ENCODE peak calls at places on chromosomes 3 and 15, in six cellular contexts. U, C, B, G, D and Y are unnamed samples.

GRCh38 chr3:17478673-17479072 is 263.8 kb downstream of the TBC1D5 start:
- ATAC-seq in D (no peak), C (peak; percentile 99), U (no peak), B (no peak), G (peak; percentile 39), Y (no peak)

GRCh38 chr3:16985608-16986007 is 100.9 kb downstream of the PLCL2 start:
- ATAC-seq in G (no peak), B (no peak), D (no peak), U (no peak), C (no peak), Y (no peak)

GRCh38 chr3:12750223-12750622 is 8.8 kb downstream of the TMEM40 start:
- ATAC-seq in G (peak; percentile 23), U (no peak), B (peak; percentile 55), D (peak; percentile 24), C (no peak), Y (peak; percentile 69)

GRCh38 chr3:143771939-143772338 is 76.3 kb downstream of the SLC9A9 start:
- ATAC-seq in G (no peak), B (no peak), U (no peak), D (no peak), C (peak; percentile 21), Y (no peak)

GRCh38 chr3:183161552-183162345 is 785 bp downstream of the LAMP3 start:
- ATAC-seq in B (no peak), U (peak; percentile 29), C (no peak), G (peak; percentile 41), D (peak; percentile 77), Y (no peak)

GRCh38 chr15:91887921-91888373 is 34.4 kb downstream of the SLCO3A1 start:
- ATAC-seq in C (no peak), U (no peak), G (peak; percentile 51), B (no peak), D (no peak), Y (no peak)

GRCh38 chr3:104628185-104628789 is 738.4 kb upstream of the ALCAM start:
- ATAC-seq in U (peak; percentile 88), D (peak; percentile 84), C (peak; percentile 88), G (peak; percentile 57), B (no peak), Y (peak; percentile 39)

GRCh38 chr3:64278631-64279030 is 53.4 kb upstream of the PRICKLE2 start:
- ATAC-seq in D (no peak), G (no peak), B (no peak), C (no peak), U (no peak), Y (no peak)

GRCh38 chr3:12924437-12924836 is 83.1 kb upstream of the RPL32 start:
- ATAC-seq in U (no peak), G (no peak), D (peak; percentile 21), C (no peak), B (no peak), Y (no peak)

GRCh38 chr3:118641608-118642007 is 393.0 kb downstream of the IGSF11 start:
- ATAC-seq in U (no peak), D (peak; percentile 72), C (no peak), B (no peak), G (no peak), Y (no peak)

GRCh38 chr3:183013857-183014256 is 33.5 kb upstream of the DCUN1D1 start:
- ATAC-seq in G (no peak), D (no peak), B (no peak), C (no peak), U (no peak), Y (no peak)

GRCh38 chr3:90015688-90016356 is 908.4 kb downstream of the EPHA3 start:
- ATAC-seq in D (peak; percentile 71), G (no peak), C (no peak), B (no peak), U (no peak), Y (no peak)

GRCh38 chr3:152192050-152192449 is 76.7 kb upstream of the MBNL1 start:
- ATAC-seq in D (no peak), G (no peak), C (no peak), U (no peak), B (peak; percentile 62), Y (no peak)

GRCh38 chr3:97942801-97943546 is 29.3 kb downstream of the RIOX2 start:
- ATAC-seq in U (no peak), G (no peak), C (no peak), B (no peak), D (no peak), Y (no peak)

GRCh38 chr3:46062679-46063078 is 35.4 kb upstream of the XCR1 start:
- ATAC-seq in U (no peak), C (no peak), D (no peak), G (no peak), B (no peak), Y (no peak)

GRCh38 chr15:78243491-78243941 is 9.2 kb upstream of the ACSBG1 start:
- ATAC-seq in G (no peak), U (peak; percentile 50), D (no peak), B (peak; percentile 69), C (no peak), Y (no peak)

GRCh38 chr3:157111578-157111977 is 48.4 kb downstream of the CCNL1 start:
- ATAC-seq in G (no peak), D (no peak), U (no peak), B (peak; percentile 1), C (no peak), Y (no peak)

GRCh38 chr15:63380828-63381282 is 791 bp downstream of the CA12 start:
- ATAC-seq in B (no peak), C (peak; percentile 37), D (no peak), G (peak; percentile 5), U (no peak), Y (no peak)

GRCh38 chr3:59913645-59914044 is 863.8 kb upstream of the CFAP20DC start:
- ATAC-seq in D (no peak), B (no peak), U (no peak), C (no peak), G (no peak), Y (no peak)

GRCh38 chr3:185292238-185292637 is 38.4 kb upstream of the EHHADH start:
- ATAC-seq in U (no peak), D (no peak), C (no peak), B (no peak), G (no peak), Y (no peak)

GRCh38 chr15:101637549-101638318 is 14.4 kb downstream of the TM2D3 start:
- ATAC-seq in G (no peak), C (no peak), U (no peak), B (no peak), D (no peak), Y (no peak)

GRCh38 chr3:79766474-79767193 is 1.2 kb downstream of the ROBO1 start:
- ATAC-seq in D (no peak), C (no peak), B (no peak), U (no peak), G (no peak), Y (no peak)

GRCh38 chr15:76346666-76347506 is 10.3 kb downstream of the ISL2 start:
- ATAC-seq in D (peak; percentile 33), U (peak; percentile 62), B (no peak), C (no peak), G (peak; percentile 37), Y (peak; percentile 54)

DNA sequence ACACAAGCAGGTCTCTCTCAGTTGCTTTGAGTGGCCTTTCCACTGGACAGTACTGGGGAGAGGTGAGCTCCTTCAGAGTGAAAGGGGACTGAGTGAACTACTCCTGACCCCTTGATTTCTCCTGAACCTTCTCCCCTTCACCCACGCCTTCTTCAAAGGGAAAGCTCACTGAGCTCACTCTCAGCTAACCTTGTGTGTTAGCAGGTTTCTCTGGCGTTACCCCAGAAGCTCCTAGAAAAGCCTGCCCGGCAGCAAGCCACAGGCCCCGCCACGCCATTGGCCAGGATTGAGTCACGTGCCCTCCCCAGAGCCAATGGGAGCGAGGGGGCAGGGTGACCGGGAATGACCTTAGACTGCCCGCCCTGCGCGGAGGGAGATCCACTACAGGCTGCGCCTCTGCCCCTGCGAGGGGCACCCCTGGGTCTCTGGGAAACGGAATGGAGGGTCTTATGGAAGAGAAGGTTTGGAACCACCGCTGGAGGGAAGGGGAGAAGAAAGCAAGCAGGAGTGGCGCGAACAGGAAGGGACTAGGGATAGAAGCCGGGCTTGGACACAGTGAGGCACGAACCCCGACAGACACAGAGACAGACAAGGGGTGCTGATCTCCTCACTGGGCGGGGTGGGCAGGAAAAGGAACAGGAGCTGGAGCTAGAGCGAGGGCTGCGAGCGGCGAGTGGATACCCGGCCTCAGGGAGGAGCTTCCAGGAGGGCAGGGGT is 17.4 kb upstream of the CLK3 start:
- ATAC-seq in B (peak; percentile 99), C (peak; percentile 94), G (peak; percentile 98), U (peak; percentile 95), D (peak; percentile 99), Y (peak; percentile 99)
- TF ChIP-seq EP300 in B (no peak), C (no peak), G (no peak), U (no peak), D (no peak), Y (no peak)

DNA sequence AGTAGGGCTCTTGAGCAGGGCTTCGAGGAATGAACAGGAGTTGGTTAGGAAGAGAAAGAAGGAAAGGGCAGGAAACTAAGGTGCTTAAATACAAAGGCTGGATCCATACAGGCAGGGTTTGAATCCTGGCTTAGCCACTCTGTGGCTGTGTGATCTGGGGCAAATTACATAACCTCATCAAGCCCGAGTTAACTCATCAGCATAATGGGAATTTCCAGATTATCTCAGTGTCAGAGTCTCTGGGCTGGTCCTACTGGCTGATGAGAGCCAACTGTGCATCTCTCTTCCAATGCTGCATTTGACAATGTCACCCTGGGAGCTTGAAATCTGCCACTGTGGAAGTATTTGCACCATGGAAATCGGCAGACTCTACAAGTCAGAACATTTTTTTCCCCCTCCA is 83.8 kb upstream of the SLC6A6 start:
- ATAC-seq in G (peak; percentile 40), C (no peak), D (peak; percentile 81), B (no peak), U (no peak), Y (no peak)
- H3K4me1 ChIP-seq in G (no peaks in the 10 kb centered on the region), C (no peaks in the 10 kb centered on the region), D (peaks cover 3% of the 10 kb centered on the region), B (no peaks in the 10 kb centered on the region), U (peaks cover 39% of the 10 kb centered on the region), Y (no peaks in the 10 kb centered on the region)

GRCh38 chr3:49339947-49340800 is at the start of gene USP4:
- ATAC-seq in C (peak; percentile 95), D (peak; percentile 92), G (peak; percentile 97), U (peak; percentile 92), B (peak; percentile 96), Y (peak; percentile 95)

GRCh38 chr3:49341996-49342395 is 2.1 kb upstream of the USP4 start:
- ATAC-seq in B (no peak), D (no peak), G (no peak), U (no peak), C (no peak), Y (no peak)

GRCh38 chr3:49339593-49339946 is 283 bp downstream of the USP4 start:
- ATAC-seq in D (peak; percentile 5), C (peak; percentile 71), B (peak; percentile 39), G (peak; percentile 32), U (peak; percentile 54), Y (peak; percentile 11)

GRCh38 chr3:49346797-49347251 is 7.0 kb upstream of the USP4 start:
- ATAC-seq in C (no peak), D (no peak), U (no peak), G (no peak), B (no peak), Y (no peak)

GRCh38 chr3:49343163-49343562 is 3.3 kb upstream of the USP4 start:
- ATAC-seq in G (no peak), C (no peak), D (no peak), U (no peak), B (no peak), Y (no peak)
- H3K4me3 ChIP-seq in G (no peak overlapping the region), C (no peak overlapping the region), D (no peak overlapping the region), U (no peak overlapping the region), B (no peak overlapping the region), Y (no peak overlapping the region)

DNA sequence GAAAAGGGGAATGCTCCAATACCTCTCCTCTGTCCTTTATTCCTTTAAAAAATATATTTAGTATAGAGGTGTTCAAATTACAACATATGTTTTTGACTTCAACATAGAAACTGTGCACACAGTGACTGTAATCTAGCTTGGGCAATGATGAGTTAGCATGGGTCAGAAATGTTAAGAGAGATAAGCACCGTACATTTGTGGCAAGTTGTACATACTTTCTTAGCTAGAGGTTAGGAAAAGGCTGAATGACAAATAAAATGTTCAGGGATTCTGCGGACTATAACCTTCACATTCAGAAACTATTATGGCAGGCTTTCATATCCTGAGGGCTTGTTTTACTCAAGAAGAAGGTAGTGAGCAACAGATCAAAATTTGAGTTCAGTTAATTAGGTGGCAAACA is 379.8 kb upstream of the EPHA6 start:
- ATAC-seq in U (no peak), C (no peak), B (no peak), D (no peak), G (no peak), Y (no peak)
- TF ChIP-seq EP300 in U (no peak), C (no peak), B (no peak), D (no peak), G (no peak), Y (no peak)